ENCODE peak calls at places on chromosomes 7 and 10, in six cellular contexts. V, S, B, O, P and T are unnamed samples.

GRCh38 chr10:101892782-101893391 is 49.3 kb upstream of the KCNIP2 start:
- DNase-seq in O (no peak), B (no peak), S (no peak), V (no peak), P (no peak), T (no peak)

GRCh38 chr10:92571649-92572048 is 2.2 kb downstream of the IDE start:
- DNase-seq in S (no peak), V (no peak), B (no peak), P (no peak), O (no peak), T (no peak)

GRCh38 chr10:18539335-18539734 is 112.1 kb downstream of the NSUN6 start:
- DNase-seq in P (no peak), V (no peak), B (no peak), S (no peak), O (no peak), T (no peak)

GRCh38 chr10:36183056-36183455 is 541.0 kb upstream of the FZD8 start:
- DNase-seq in O (no peak), V (no peak), S (no peak), P (no peak), B (no peak), T (no peak)

GRCh38 chr7:86148501-86148900 is 495.2 kb upstream of the GRM3 start:
- DNase-seq in B (no peak), O (no peak), V (no peak), S (no peak), P (no peak), T (no peak)

GRCh38 chr7:157408258-157409101 is 71.7 kb downstream of the DNAJB6 start:
- DNase-seq in P (no peak), V (no peak), O (no peak), B (no peak), S (peak; percentile 37), T (no peak)

GRCh38 chr10:27383595-27384542 is 120.2 kb upstream of the RAB18 start:
- DNase-seq in B (no peak), S (no peak), O (peak; percentile 58), P (no peak), V (peak; percentile 5), T (no peak)

GRCh38 chr10:79345241-79346011 is 1.8 kb upstream of the PPIF start:
- DNase-seq in V (no peak), P (no peak), O (no peak), S (no peak), B (no peak), T (no peak)

GRCh38 chr10:1962025-1962424 is 224.7 kb upstream of the ADARB2 start:
- DNase-seq in B (no peak), V (no peak), S (no peak), P (no peak), O (no peak), T (no peak)

GRCh38 chr7:7667187-7667586 is 26.6 kb downstream of the UMAD1 start:
- DNase-seq in O (no peak), V (no peak), B (no peak), S (no peak), P (no peak), T (no peak)

GRCh38 chr7:7665031-7665430 is 24.5 kb downstream of the UMAD1 start:
- DNase-seq in B (no peak), P (no peak), V (no peak), S (no peak), O (no peak), T (no peak)

GRCh38 chr7:7664344-7664743 is 23.8 kb downstream of the UMAD1 start:
- DNase-seq in V (no peak), S (no peak), P (no peak), B (no peak), O (no peak), T (no peak)

DNA sequence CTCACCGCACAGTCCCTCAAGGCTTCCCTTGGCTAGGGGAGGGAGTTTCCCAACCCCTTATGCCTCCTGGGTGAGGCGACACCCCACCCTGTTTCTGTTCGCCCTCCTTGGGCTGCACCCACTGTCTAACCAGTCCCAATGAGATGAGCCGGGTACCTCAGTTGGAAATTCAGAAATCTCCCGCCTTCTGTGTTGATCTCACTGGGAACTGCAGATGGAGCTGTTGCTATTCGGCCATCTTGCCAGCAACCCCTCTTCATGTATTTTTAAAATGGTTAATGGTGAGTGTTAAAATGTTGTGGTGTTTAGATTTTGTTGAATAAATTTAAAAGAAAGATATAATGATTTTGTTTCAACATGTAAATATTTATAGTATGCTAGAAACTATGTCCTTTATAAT is 22.0 kb downstream of the UMAD1 start:
- DNase-seq in P (no peak), O (no peak), V (peak; percentile 17), B (no peak), S (no peak), T (no peak)
- TF ChIP-seq CTCF in P (no peak), O (peak; percentile 74), V (peak; percentile 57), B (no peak), S (no peak), T (no peak)

DNA sequence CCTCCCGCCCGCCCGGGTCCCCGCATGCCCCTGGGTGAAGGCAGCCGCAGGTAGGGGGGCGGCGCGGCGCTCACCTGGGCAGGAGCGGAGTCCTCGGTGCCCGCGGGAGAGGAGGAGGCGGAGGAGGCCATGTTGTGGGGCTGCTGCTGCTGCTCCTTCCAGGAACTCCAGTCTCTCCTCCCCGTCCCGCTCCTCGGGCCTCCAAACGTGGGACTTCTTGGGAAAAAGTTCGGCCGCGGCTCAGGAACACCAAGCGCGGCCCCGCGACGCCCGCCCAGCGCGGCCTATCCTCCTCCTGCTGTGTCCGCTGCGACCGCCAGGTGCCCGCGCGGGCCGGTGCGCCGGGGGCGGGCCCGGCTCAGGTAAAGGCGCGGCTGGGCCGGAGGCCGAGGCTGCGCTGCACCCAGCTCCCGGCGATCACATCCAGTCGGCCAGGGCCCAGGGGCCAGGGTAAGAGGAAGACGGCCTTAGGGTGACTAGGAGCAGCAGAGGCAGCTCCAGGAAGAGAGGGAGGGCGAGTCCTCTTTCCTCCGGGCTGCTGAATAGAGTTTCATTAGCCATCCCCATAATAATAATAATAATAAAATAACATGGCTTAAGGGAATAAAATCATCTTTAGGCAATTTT is 45.0 kb upstream of the CDK1 start:
- DNase-seq in V (no peak), S (peak; percentile 87), B (no peak), O (no peak), P (peak; percentile 19), T (peak; percentile 73)
- TF ChIP-seq CTCF in V (no peak), S (peak; percentile 47), B (peak; percentile 19), O (peak; percentile 44), P (peak; percentile 59), T (no peak)

DNA sequence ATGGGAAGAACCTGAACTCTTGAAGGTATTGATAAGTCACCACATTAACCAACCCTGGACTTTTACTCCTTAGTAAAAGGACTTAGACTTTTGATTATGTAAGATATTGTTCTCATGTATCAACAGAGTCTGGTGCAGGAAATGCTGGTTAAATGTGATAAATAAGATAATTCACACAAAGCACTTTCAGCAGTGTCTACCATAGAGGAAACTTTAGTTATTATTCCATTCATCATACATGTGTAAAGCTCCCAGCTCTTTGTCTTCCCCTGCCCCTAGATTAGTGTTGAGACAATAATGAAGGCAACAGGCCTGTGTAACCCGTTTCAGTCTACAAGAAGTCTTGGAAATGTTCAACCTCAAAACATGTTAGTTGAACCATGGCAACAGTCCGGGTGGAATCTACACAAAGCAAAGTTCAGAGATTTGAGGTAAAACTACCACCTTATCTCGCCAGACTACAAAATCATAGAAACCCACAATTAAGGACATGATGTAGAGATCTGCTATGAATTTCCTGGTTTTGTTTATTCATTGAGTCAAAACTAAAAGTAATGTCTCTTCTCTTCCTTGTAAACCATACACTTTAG is 109.9 kb upstream of the ADO start:
- DNase-seq in B (no peak), O (no peak), P (no peak), V (no peak), S (no peak), T (no peak)
- TF ChIP-seq CTCF in B (no peak), O (no peak), P (no peak), V (no peak), S (no peak), T (no peak)

GRCh38 chr10:94122247-94122646 is 128.5 kb downstream of the PLCE1 start:
- DNase-seq in V (no peak), O (no peak), B (no peak), S (no peak), P (no peak), T (no peak)

GRCh38 chr10:94125856-94126255 is 132.1 kb downstream of the PLCE1 start:
- DNase-seq in V (peak; percentile 86), B (no peak), S (no peak), O (no peak), P (no peak), T (no peak)

GRCh38 chr10:94123253-94123995 is 129.7 kb downstream of the PLCE1 start:
- DNase-seq in B (no peak), S (no peak), O (peak; percentile 90), V (peak; percentile 85), P (no peak), T (no peak)
- TF ChIP-seq CTCF in B (no peak), S (no peak), O (no peak), V (no peak), P (no peak), T (no peak)

DNA sequence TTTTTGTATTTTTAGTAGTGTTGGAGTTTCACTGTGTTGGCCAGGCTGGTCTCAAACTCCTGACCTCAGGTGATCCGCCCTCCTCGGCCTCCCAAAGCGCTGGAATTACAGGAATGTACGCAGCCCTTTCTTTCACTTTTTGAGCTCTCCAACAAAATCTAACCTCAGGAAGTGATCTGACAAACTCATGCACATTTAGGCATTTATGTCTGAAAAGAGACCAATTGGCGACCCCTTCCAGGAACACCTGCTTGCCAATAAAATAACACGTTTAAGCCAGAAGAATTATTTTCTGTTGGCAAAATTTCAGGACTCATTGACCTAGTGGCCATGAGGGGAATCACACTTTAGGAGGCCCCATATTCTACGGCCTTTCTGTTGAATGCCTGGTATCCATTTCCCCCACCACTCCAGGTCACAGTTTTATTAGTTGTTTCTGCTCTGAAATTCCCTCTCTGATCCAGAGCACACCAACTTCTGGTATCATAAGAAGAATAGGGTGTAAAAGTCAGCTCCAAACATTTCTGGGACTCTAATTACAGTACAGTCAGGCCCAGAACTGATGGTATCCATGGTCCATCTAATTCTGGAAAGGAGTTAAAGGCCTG is 65.8 kb upstream of the FRMD4A start:
- DNase-seq in B (no peak), S (no peak), P (no peak), O (no peak), V (no peak), T (no peak)
- TF ChIP-seq CTCF in B (no peak), S (no peak), P (peak; percentile 58), O (no peak), V (peak; percentile 69), T (no peak)

GRCh38 chr7:112669306-112669705 is 120.9 kb downstream of the TMEM168 start:
- DNase-seq in B (no peak), S (no peak), V (no peak), O (no peak), P (no peak), T (no peak)

GRCh38 chr7:112668561-112668960 is 121.6 kb downstream of the TMEM168 start:
- DNase-seq in O (no peak), V (no peak), P (no peak), B (no peak), S (no peak), T (no peak)

DNA sequence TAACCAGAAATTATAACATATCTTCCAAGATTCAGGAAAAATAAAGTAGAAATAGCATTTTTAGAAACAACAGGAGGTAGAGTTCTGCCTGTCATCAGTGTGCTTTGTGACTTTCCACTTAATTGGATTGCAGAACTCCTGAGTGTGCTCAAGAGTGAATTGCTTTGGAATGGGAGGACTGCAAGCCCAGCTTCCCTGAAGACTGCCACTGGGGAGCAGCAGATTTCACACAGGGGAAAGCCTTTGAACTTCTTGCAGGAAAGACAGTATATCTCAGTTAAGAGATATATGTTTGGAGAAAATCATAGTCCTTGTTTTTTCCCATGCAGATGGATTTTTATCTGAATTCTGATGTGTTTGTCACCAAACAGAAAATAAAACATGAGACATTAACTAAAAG is 124.5 kb downstream of the TMEM168 start:
- DNase-seq in V (peak; percentile 25), P (no peak), S (no peak), O (no peak), B (no peak), T (no peak)
- TF ChIP-seq CTCF in V (peak; percentile 41), P (no peak), S (no peak), O (peak; percentile 9), B (no peak), T (no peak)